ENCODE peak calls at places on chromosomes 7 and 10, in five cellular contexts. One of them, this sample, is unnamed.

GRCh38 chr10:125063256-125063945 is 97.0 kb downstream of the CTBP2 start:
- DNase-seq in mammary epithelial cell: no peak
- DNase-seq in iPS-NIHi11: no peak
- DNase-seq in cardiac muscle cell: no peak
- DNase-seq in renal cortical epithelial cell: peak
- DNase-seq in this sample: no peak

GRCh38 chr10:15320522-15321203 is 50.4 kb downstream of the FAM171A1 start:
- DNase-seq in mammary epithelial cell: no peak
- DNase-seq in iPS-NIHi11: no peak
- DNase-seq in cardiac muscle cell: no peak
- DNase-seq in renal cortical epithelial cell: no peak
- DNase-seq in this sample: no peak

GRCh38 chr7:1054438-1055083 is 10.2 kb downstream of the GPR146 start:
- DNase-seq in mammary epithelial cell: no peak
- DNase-seq in iPS-NIHi11: no peak
- DNase-seq in cardiac muscle cell: no peak
- DNase-seq in renal cortical epithelial cell: peak
- DNase-seq in this sample: peak

GRCh38 chr7:105723582-105723981 is 142.3 kb upstream of the EFCAB10 start:
- DNase-seq in mammary epithelial cell: no peak
- DNase-seq in iPS-NIHi11: peak
- DNase-seq in cardiac muscle cell: no peak
- DNase-seq in renal cortical epithelial cell: no peak
- DNase-seq in this sample: no peak

GRCh38 chr10:117860823-117861222 is 185.9 kb downstream of the RAB11FIP2 start:
- DNase-seq in mammary epithelial cell: no peak
- DNase-seq in iPS-NIHi11: peak
- DNase-seq in cardiac muscle cell: no peak
- DNase-seq in renal cortical epithelial cell: peak
- DNase-seq in this sample: peak

GRCh38 chr7:104272767-104273384 is 55.5 kb upstream of the LHFPL3 start:
- DNase-seq in mammary epithelial cell: peak
- DNase-seq in iPS-NIHi11: peak
- DNase-seq in cardiac muscle cell: peak
- DNase-seq in renal cortical epithelial cell: peak
- DNase-seq in this sample: peak

GRCh38 chr7:128869138-128869943 is 6.7 kb downstream of the ATP6V1F start:
- DNase-seq in mammary epithelial cell: peak
- DNase-seq in iPS-NIHi11: peak
- DNase-seq in cardiac muscle cell: peak
- DNase-seq in renal cortical epithelial cell: no peak
- DNase-seq in this sample: peak

GRCh38 chr10:31083765-31084184 is 52.1 kb upstream of the ZNF438 start:
- DNase-seq in mammary epithelial cell: peak
- DNase-seq in iPS-NIHi11: peak
- DNase-seq in cardiac muscle cell: peak
- DNase-seq in renal cortical epithelial cell: peak
- DNase-seq in this sample: peak

GRCh38 chr10:79339266-79339665 is 8.0 kb upstream of the PPIF start:
- DNase-seq in mammary epithelial cell: no peak
- DNase-seq in iPS-NIHi11: no peak
- DNase-seq in cardiac muscle cell: no peak
- DNase-seq in renal cortical epithelial cell: no peak
- DNase-seq in this sample: no peak